ENCODE peak calls at places on chromosomes 13 and 19, in five cellular contexts. P is gastrocnemius medialis, U is prostate gland, E is ovary, X is stomach. J is an unnamed sample.

GRCh38 chr13:45242070-45242469 is 41.2 kb upstream of the KCTD4 start:
- DNase-seq in P (no peak), U (peak; percentile 9), E (no peak), X (no peak), J (peak; percentile 45)

GRCh38 chr19:23917856-23918255 is 3.2 kb downstream of the ZNF726 start:
- DNase-seq in P (no peak), U (peak; percentile 14), E (no peak), X (no peak), J (peak; percentile 65)

GRCh38 chr13:20525144-20525600 is 485 bp downstream of the CRYL1 start:
- DNase-seq in P (peak; percentile 13), U (peak; percentile 16), E (peak; percentile 38), X (peak; percentile 41), J (peak; percentile 38)

GRCh38 chr13:40275636-40276035 is 390.8 kb downstream of the FOXO1 start:
- DNase-seq in P (no peak), U (no peak), E (no peak), X (no peak), J (no peak)

GRCh38 chr13:25971499-25972145 is 80.2 kb downstream of the SHISA2 start:
- DNase-seq in P (no peak), U (peak; percentile 21), E (no peak), X (no peak), J (no peak)

GRCh38 chr19:17847538-17848366 is at the start of gene JAK3:
- DNase-seq in P (no peak), U (no peak), E (peak; percentile 89), X (peak; percentile 52), J (peak; percentile 31)

GRCh38 chr19:13277104-13277809 is 127.0 kb downstream of the IER2 start:
- DNase-seq in P (peak; percentile 15), U (peak; percentile 49), E (peak; percentile 49), X (peak; percentile 55), J (peak; percentile 16)

GRCh38 chr13:101453784-101454201 is 1.3 kb downstream of the ITGBL1 start:
- DNase-seq in P (no peak), U (no peak), E (peak; percentile 48), X (peak; percentile 47), J (peak; percentile 64)

GRCh38 chr13:23999411-23999810 is 102.1 kb upstream of the C1QTNF9B start:
- DNase-seq in P (no peak), U (no peak), E (no peak), X (no peak), J (no peak)

GRCh38 chr13:114097893-114098688 is 34.3 kb downstream of the RASA3 start:
- DNase-seq in P (no peak), U (no peak), E (peak; percentile 29), X (no peak), J (peak; percentile 0)

GRCh38 chr19:21158523-21159135 is 16.8 kb downstream of the ZNF431 start:
- DNase-seq in P (no peak), U (no peak), E (no peak), X (no peak), J (no peak)

GRCh38 chr13:112771139-112771876 is 81.5 kb downstream of the ATP11A start:
- DNase-seq in P (no peak), U (no peak), E (no peak), X (no peak), J (peak; percentile 13)

GRCh38 chr19:53432088-53432661 is 391 bp downstream of the ZNF761 start:
- DNase-seq in P (no peak), U (no peak), E (peak; percentile 55), X (peak; percentile 27), J (peak; percentile 21)

GRCh38 chr19:55442372-55443044 is 592 bp downstream of the SHISA7 start:
- DNase-seq in P (no peak), U (no peak), E (no peak), X (no peak), J (no peak)

GRCh38 chr13:43767351-43767901 is 19.3 kb downstream of the ENOX1 start:
- DNase-seq in P (no peak), U (no peak), E (peak; percentile 41), X (no peak), J (no peak)

GRCh38 chr13:50448535-50448981 is 394.9 kb downstream of the DLEU7 start:
- DNase-seq in P (no peak), U (no peak), E (no peak), X (no peak), J (no peak)

GRCh38 chr19:33399745-33400681 is 26.5 kb downstream of the CEBPG start:
- DNase-seq in P (no peak), U (no peak), E (no peak), X (no peak), J (peak; percentile 85)

GRCh38 chr13:111259058-111259457 is 61.4 kb upstream of the TEX29 start:
- DNase-seq in P (peak; percentile 58), U (no peak), E (no peak), X (no peak), J (no peak)

GRCh38 chr13:89733686-89734085 is 1613.8 kb upstream of the MIR17HG start:
- DNase-seq in P (no peak), U (no peak), E (no peak), X (no peak), J (no peak)

GRCh38 chr19:55118401-55118991 is 1.1 kb upstream of the PPP1R12C start:
- DNase-seq in P (peak; percentile 19), U (no peak), E (peak; percentile 59), X (no peak), J (peak; percentile 12)

GRCh38 chr13:51726446-51727185 is 77.3 kb downstream of the DHRS12 start:
- DNase-seq in P (no peak), U (no peak), E (no peak), X (no peak), J (no peak)

GRCh38 chr19:33664744-33665143 is 43.0 kb downstream of the CHST8 start:
- DNase-seq in P (no peak), U (no peak), E (no peak), X (no peak), J (no peak)

DNA sequence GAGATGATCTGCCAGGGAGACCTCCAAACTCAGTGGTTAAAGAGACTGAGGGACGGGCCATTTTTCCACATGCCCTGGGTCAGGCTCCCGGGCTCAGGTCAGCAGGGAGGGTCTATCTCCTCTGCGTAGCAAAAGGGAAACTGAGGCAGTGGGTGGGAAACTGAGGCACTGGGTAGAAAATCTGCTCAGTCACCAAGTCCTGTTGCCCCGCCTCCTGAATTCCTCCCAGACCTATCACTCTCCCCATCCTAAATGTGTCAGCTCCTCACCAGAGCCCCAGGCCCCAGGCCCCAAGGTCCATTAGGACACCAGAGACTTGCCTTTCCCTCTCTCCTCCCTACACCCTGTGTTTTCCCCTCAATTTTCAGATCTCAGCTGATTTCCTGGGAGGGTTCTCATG is 2.4 kb downstream of the CD320 start:
- DNase-seq in P (no peak), U (no peak), E (peak; percentile 13), X (no peak), J (no peak)
- H3K36me3 ChIP-seq in P (peaks cover 10% of the 10 kb centered on the region), U (no peaks in the 10 kb centered on the region), E (no peaks in the 10 kb centered on the region), X (peaks cover 40% of the 10 kb centered on the region), J (peaks cover 4% of the 10 kb centered on the region)

DNA sequence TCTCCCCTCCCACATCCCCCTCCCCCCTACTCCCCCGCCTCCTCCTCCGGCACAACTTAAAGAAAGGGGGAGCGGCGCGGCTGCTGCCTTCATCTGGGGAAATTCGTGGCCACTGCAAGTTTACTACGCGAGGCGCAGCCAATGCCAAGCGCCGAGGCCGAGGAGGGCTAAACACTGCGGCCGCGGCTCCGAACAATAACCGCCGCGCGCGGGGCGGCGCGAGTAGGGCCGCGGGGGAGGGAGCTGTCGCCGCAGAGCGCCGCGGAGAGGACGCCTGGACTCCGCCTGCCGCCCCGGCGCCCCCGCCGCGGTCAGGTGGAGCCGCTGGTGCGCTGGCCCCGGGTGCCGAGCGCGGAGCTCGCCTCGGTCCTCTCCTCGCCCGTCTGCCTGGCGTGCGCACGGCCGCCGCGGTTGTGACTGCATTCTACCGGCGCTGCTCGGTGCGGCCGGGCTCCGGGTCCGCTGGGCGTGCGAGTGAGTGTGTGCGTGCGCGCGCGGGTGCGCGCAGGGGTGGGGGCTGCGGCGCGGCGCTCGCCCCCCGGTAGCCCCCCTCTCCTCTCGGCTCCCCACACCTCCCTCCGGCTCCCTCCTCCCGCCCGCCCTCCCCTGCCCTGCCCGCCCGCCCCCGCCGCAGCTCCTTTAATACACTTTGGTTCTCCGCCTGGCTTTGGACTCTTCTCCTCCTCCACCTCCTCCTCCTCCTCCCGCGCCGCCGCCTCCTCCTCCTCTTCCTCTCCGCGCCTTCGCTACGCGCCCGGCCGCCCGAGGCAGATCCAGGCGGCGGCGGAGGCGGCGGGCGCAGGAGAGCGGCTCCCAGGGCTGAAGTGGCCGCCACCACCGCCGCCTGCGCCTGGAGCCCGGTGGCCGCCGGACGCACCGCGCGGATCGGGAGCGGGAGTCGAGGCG is at the start of gene ZIC2:
- DNase-seq in P (no peak), U (no peak), E (no peak), X (no peak), J (no peak)
- TF ChIP-seq POLR2A in P (no peak), U (no peak), E (no peak), X (no peak), J (no peak)

DNA sequence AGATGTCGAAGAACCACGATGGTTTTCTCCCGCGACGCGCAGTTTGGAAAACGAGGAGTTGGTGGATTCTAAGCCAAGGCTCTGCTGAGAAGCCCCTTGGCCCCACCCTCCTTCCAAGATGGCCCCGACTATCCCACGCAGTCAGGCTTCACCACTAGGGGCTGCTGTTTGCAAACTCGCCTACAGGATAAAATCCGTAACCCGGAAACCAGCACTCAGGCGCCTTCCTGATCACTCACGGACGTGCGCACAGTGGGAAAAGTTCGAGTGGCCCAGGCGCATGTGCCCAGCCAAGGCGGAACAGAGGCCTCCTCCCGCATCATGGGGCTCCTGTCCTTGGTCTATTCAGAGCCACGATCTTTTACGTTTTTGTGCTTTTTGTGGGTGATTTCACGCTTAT is 19.2 kb upstream of the UQCR11 start:
- DNase-seq in P (no peak), U (no peak), E (peak; percentile 60), X (peak; percentile 55), J (peak; percentile 44)
- H3K36me3 ChIP-seq in P (peaks cover 16% of the 10 kb centered on the region), U (no peaks in the 10 kb centered on the region), E (no peaks in the 10 kb centered on the region), X (peaks cover 75% of the 10 kb centered on the region), J (peaks cover 13% of the 10 kb centered on the region)

DNA sequence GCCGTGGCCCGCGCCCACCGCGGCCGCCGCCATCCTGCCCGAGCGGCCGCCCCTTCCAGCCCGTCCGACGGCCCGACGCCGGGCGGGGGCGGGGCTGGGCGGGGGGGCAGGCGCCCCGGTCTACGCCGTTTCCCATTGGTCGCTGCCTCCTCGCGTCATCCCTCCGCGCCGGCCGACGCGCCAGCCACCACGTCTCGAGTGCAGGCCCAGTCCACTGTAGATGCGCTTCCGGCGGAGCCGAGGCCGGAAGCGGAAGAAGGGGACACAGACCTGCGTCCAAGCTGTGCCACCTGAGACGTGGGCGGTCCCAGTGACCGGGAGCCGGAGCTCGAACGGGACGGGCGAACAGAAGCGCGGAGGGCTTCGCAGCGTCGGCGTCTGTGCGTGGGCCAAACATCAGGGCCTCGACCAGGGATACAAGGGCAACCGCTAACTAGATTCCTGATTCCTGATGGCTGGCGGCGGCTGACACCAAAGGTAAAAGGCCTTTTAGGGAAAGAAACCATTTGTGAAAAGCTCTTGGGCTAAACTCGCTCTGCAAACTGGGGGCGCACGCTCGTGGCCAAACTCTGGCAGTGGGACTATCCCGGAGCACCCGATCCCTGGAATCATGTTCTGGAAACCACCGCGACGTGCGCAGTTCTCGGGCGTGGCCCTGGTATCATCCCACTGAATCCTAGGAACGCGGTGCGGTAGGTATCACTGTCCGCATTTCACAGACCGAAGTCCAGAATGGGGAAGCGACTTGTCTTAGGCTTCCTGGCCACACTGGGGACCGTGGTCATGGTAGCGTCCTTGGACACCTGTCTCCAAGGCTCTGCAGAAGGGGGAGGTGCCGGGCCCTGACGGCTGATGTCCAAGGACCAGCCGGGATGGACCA is at the start of gene SLC35E1:
- DNase-seq in P (peak; percentile 94), U (peak; percentile 97), E (peak; percentile 96), X (peak; percentile 97), J (peak; percentile 97)
- TF ChIP-seq POLR2A in P (peak; percentile 88), U (peak; percentile 85), E (peak; percentile 85), X (peak; percentile 37), J (no peak)

GRCh38 chr19:11722414-11722813 is 16.3 kb downstream of the ZNF823 start:
- DNase-seq in P (no peak), U (no peak), E (no peak), X (no peak), J (no peak)
- H3K36me3 ChIP-seq in P (peaks cover 53% of the 10 kb centered on the region), U (peaks cover 3% of the 10 kb centered on the region), E (peaks cover 2% of the 10 kb centered on the region), X (peaks cover 77% of the 10 kb centered on the region), J (peaks cover 22% of the 10 kb centered on the region)